ENCODE peak calls at places on chromosomes 7 and 10, in nine cellular contexts. R is RKO, I is GM06990, J is NAMALWA, Z is AG04449, D is AG09319, N is T-helper 1 cell, E is NCI-H1436 treated with DMSO at 0.1 percent for 48 hours, S is NCI-H446. U is an unnamed sample.
A peak's percentile ranks its signal among the peaks of the same experiment; 100 is the strongest.

GRCh38 chr7:94561841-94562514 is 52.4 kb downstream of the CASD1 start:
- DNase-seq in Z (no peak), R (peak; percentile 7), I (no peak), S (no peak), D (no peak), N (no peak), E (no peak), J (no peak), U (no peak)

GRCh38 chr7:47458057-47458456 is 123.9 kb downstream of the TNS3 start:
- DNase-seq in I (no peak), N (no peak), J (no peak), E (no peak), D (peak; percentile 82), Z (peak; percentile 36), S (no peak), R (peak; percentile 42), U (no peak)

GRCh38 chr10:48762104-48763042 is 77.7 kb downstream of the WDFY4 start:
- DNase-seq in S (no peak), J (no peak), R (no peak), E (no peak), N (no peak), Z (no peak), D (no peak), I (no peak), U (no peak)

GRCh38 chr10:13593560-13593959 is 6.8 kb downstream of the PRPF18 start:
- DNase-seq in I (no peak), S (no peak), R (no peak), J (no peak), Z (peak; percentile 34), D (no peak), N (no peak), E (no peak), U (no peak)

GRCh38 chr10:124313374-124313773 is 105.3 kb downstream of the OAT start:
- DNase-seq in Z (no peak), J (no peak), R (no peak), N (no peak), D (no peak), I (no peak), S (no peak), E (no peak), U (no peak)

GRCh38 chr10:102783541-102783930 is 39.8 kb downstream of the WBP1L start:
- DNase-seq in D (no peak), R (no peak), I (no peak), J (no peak), S (no peak), N (no peak), E (no peak), Z (no peak), U (no peak)

GRCh38 chr10:73810735-73811465 is 498 bp downstream of the NDST2 start:
- DNase-seq in J (peak; percentile 28), D (no peak), E (no peak), N (peak; percentile 42), I (peak; percentile 71), S (no peak), R (peak; percentile 56), Z (no peak), U (no peak)

GRCh38 chr10:3471927-3472704 is 299.5 kb upstream of the PITRM1 start:
- DNase-seq in Z (no peak), J (no peak), R (no peak), N (no peak), E (no peak), S (no peak), D (no peak), I (no peak), U (no peak)

GRCh38 chr10:21424511-21424910 is 101.0 kb downstream of the SKIDA1 start:
- DNase-seq in R (no peak), D (no peak), Z (peak; percentile 67), I (no peak), J (no peak), N (no peak), S (no peak), E (no peak), U (no peak)

GRCh38 chr7:91168766-91169518 is 95.3 kb upstream of the FZD1 start:
- DNase-seq in R (no peak), E (no peak), D (no peak), N (no peak), I (no peak), Z (no peak), J (no peak), S (no peak), U (no peak)

GRCh38 chr10:127195041-127195506 is 1.3 kb downstream of the INSYN2A start:
- DNase-seq in D (no peak), N (no peak), E (no peak), Z (no peak), R (no peak), S (no peak), J (no peak), I (no peak), U (no peak)

GRCh38 chr7:150927157-150927953 is 50.8 kb downstream of the KCNH2 start:
- DNase-seq in E (no peak), R (peak; percentile 19), N (no peak), J (no peak), S (no peak), D (no peak), Z (no peak), I (no peak), U (peak; percentile 8)

GRCh38 chr10:35324196-35324595 is 12.1 kb upstream of the CCNY start:
- DNase-seq in I (no peak), D (no peak), R (no peak), S (no peak), J (no peak), E (no peak), N (no peak), Z (no peak), U (no peak)

GRCh38 chr7:74291535-74291934 is 2.3 kb downstream of the CLIP2 start:
- DNase-seq in J (no peak), R (no peak), S (no peak), I (no peak), N (no peak), D (no peak), Z (no peak), E (no peak), U (no peak)

GRCh38 chr7:48660482-48660881 is 263.9 kb upstream of the CDC14C start:
- DNase-seq in S (peak; percentile 26), N (no peak), R (no peak), J (no peak), Z (no peak), E (no peak), I (no peak), D (no peak), U (no peak)

GRCh38 chr7:2870471-2870941 is 26.4 kb upstream of the GNA12 start:
- DNase-seq in E (no peak), R (no peak), Z (no peak), S (no peak), I (no peak), J (peak; percentile 45), D (peak; percentile 25), N (no peak), U (peak; percentile 80)

GRCh38 chr10:24802378-24802777 is 78.7 kb upstream of the ARHGAP21 start:
- DNase-seq in R (no peak), D (no peak), S (no peak), N (no peak), J (no peak), I (no peak), E (no peak), Z (no peak), U (no peak)